ENCODE peak calls at places on chromosome 16, in six cellular contexts. C, V, B, H, F and R are unnamed samples.

GRCh38 chr16:57893559-57894389 is 77.2 kb downstream of the CNGB1 start:
- DNase-seq in C (peak; percentile 91), V (no peak), B (no peak), H (peak; percentile 79), F (peak; percentile 79), R (no peak)

GRCh38 chr16:56451753-56452689 is 667 bp downstream of the OGFOD1 start:
- DNase-seq in C (peak; percentile 31), V (no peak), B (no peak), H (peak; percentile 79), F (peak; percentile 17), R (peak; percentile 78)

GRCh38 chr16:65336169-65336568 is 214.3 kb upstream of the CDH11 start:
- DNase-seq in C (peak; percentile 77), V (no peak), B (no peak), H (no peak), F (peak; percentile 34), R (no peak)

GRCh38 chr16:68786685-68787418 is 49.8 kb downstream of the CDH1 start:
- DNase-seq in C (peak; percentile 44), V (no peak), B (no peak), H (peak; percentile 76), F (no peak), R (no peak)

GRCh38 chr16:56617212-56618085 is 8.1 kb upstream of the MT1E start:
- DNase-seq in C (peak; percentile 57), V (no peak), B (peak; percentile 70), H (peak; percentile 66), F (peak; percentile 38), R (no peak)

GRCh38 chr16:15567823-15568222 is 75.1 kb downstream of the MARF1 start:
- DNase-seq in C (no peak), V (no peak), B (no peak), H (no peak), F (no peak), R (no peak)

GRCh38 chr16:52068447-52069074 is 478.4 kb downstream of the TOX3 start:
- DNase-seq in C (peak; percentile 10), V (peak; percentile 45), B (peak; percentile 53), H (peak; percentile 9), F (no peak), R (peak; percentile 70)

GRCh38 chr16:19706846-19707245 is 11.2 kb downstream of the KNOP1 start:
- DNase-seq in C (no peak), V (no peak), B (no peak), H (no peak), F (no peak), R (no peak)

GRCh38 chr16:51157698-51158097 is 6.6 kb upstream of the SALL1 start:
- DNase-seq in C (no peak), V (no peak), B (peak; percentile 32), H (no peak), F (no peak), R (no peak)

GRCh38 chr16:13999071-13999894 is 71.8 kb upstream of the MRTFB start:
- DNase-seq in C (no peak), V (no peak), B (no peak), H (no peak), F (no peak), R (no peak)

GRCh38 chr16:3993052-3993785 is 112.7 kb upstream of the CREBBP start:
- DNase-seq in C (no peak), V (no peak), B (no peak), H (no peak), F (no peak), R (no peak)

GRCh38 chr16:59510008-59510424 is 775.9 kb upstream of the GOT2 start:
- DNase-seq in C (no peak), V (no peak), B (no peak), H (no peak), F (no peak), R (no peak)

GRCh38 chr16:593406-593805 is 3.5 kb downstream of the RAB40C start:
- DNase-seq in C (no peak), V (no peak), B (no peak), H (no peak), F (peak; percentile 87), R (no peak)

GRCh38 chr16:85365120-85365519 is 248.0 kb upstream of the GSE1 start:
- DNase-seq in C (no peak), V (no peak), B (no peak), H (peak; percentile 46), F (peak; percentile 27), R (no peak)

GRCh38 chr16:2498531-2499253 is 15.1 kb upstream of the ATP6V0C start:
- DNase-seq in C (no peak), V (no peak), B (no peak), H (no peak), F (no peak), R (no peak)

GRCh38 chr16:31305219-31305618 is 45.4 kb downstream of the ITGAM start:
- DNase-seq in C (no peak), V (no peak), B (no peak), H (no peak), F (no peak), R (no peak)

GRCh38 chr16:50838165-50838564 is 96.3 kb downstream of the CYLD start:
- DNase-seq in C (no peak), V (no peak), B (no peak), H (no peak), F (no peak), R (no peak)

GRCh38 chr16:83552193-83552592 is 255.6 kb upstream of the HSBP1 start:
- DNase-seq in C (peak; percentile 77), V (no peak), B (no peak), H (peak; percentile 61), F (no peak), R (no peak)

GRCh38 chr16:87416826-87417471 is 24.8 kb downstream of the MAP1LC3B start:
- DNase-seq in C (peak; percentile 72), V (no peak), B (no peak), H (peak; percentile 60), F (peak; percentile 56), R (no peak)

GRCh38 chr16:82750078-82750477 is 123.3 kb downstream of the CDH13 start:
- DNase-seq in C (peak; percentile 23), V (no peak), B (no peak), H (peak; percentile 47), F (no peak), R (no peak)

GRCh38 chr16:58500329-58501241 is 642 bp downstream of the NDRG4 start:
- DNase-seq in C (no peak), V (no peak), B (peak; percentile 73), H (peak; percentile 39), F (no peak), R (peak; percentile 52)

GRCh38 chr16:52488837-52489289 is 58.1 kb downstream of the TOX3 start:
- DNase-seq in C (no peak), V (no peak), B (no peak), H (no peak), F (no peak), R (no peak)

GRCh38 chr16:19294156-19294649 is 8.7 kb downstream of the CLEC19A start:
- DNase-seq in C (no peak), V (no peak), B (no peak), H (no peak), F (peak; percentile 20), R (no peak)

GRCh38 chr16:86664518-86665318 is 86.4 kb downstream of the FOXL1 start:
- DNase-seq in C (peak; percentile 98), V (no peak), B (no peak), H (peak; percentile 99), F (no peak), R (peak; percentile 68)

DNA sequence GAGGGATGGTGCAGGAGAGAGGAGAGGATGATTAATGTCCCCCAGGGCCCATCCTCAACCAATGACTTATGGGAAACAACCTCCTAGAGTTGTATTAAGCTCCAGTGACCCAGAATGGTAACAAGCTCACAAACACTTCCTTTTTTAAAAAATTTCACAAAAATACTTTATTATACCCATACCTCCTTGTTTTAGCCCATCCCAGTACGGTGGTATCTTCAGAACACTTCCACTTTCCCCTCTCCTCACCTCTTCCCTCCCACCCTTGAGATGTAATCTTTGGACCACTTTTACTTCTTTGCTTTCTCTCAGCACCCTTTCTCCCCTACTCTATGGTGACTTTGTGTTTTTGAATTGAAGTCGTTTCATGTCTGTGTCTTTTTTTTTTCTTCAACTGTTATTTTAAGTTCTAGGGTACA is 124.3 kb downstream of the PRKCB start:
- DNase-seq in C (no peak), V (no peak), B (no peak), H (no peak), F (no peak), R (no peak)
- H3K4me3 ChIP-seq in C (no peak overlapping the region), V (no peak overlapping the region), B (no peak overlapping the region), H (no peak overlapping the region), F (no peak overlapping the region), R (no peak overlapping the region)

GRCh38 chr16:49659356-49659755 is 196.6 kb downstream of the ZNF423 start:
- DNase-seq in C (no peak), V (no peak), B (no peak), H (no peak), F (no peak), R (no peak)

GRCh38 chr16:49658491-49658890 is 197.4 kb downstream of the ZNF423 start:
- DNase-seq in C (no peak), V (no peak), B (no peak), H (no peak), F (no peak), R (no peak)

GRCh38 chr16:49658066-49658465 is 197.8 kb downstream of the ZNF423 start:
- DNase-seq in C (no peak), V (no peak), B (no peak), H (no peak), F (no peak), R (no peak)

GRCh38 chr16:49661465-49662187 is 194.3 kb downstream of the ZNF423 start:
- DNase-seq in C (no peak), V (no peak), B (no peak), H (no peak), F (no peak), R (no peak)

GRCh38 chr16:49660647-49661046 is 195.3 kb downstream of the ZNF423 start:
- DNase-seq in C (no peak), V (no peak), B (no peak), H (no peak), F (no peak), R (no peak)
- H3K9ac ChIP-seq in C (no peak overlapping the region), V (no peak overlapping the region), B (no peak overlapping the region), H (no peak overlapping the region), F (no peak overlapping the region), R (no peak overlapping the region)

DNA sequence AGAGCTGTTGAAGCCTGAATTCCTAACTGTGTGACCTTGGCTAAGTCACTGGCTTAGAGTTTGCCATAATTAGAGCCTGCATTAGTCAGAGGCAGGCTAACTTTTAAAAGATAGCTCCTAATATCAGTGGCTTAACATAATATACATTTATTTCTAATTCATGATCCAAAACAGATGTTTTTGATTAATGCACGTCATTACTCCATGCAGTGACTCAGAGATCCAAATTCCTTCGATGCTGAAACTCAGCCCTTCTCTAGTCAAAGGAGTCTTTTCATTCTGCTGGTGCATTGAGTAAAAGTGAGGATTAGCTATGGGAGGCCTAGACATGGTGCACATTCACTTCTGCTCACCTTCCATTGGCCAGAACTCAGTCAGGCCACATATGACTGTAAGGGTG is 49.8 kb downstream of the IRX3 start:
- DNase-seq in C (peak; percentile 43), V (no peak), B (no peak), H (no peak), F (no peak), R (no peak)
- H3K23ac ChIP-seq in C (no peak overlapping the region), V (no peak overlapping the region), B (no peak overlapping the region), H (no peak overlapping the region), F (no peak overlapping the region), R (no peak overlapping the region)

GRCh38 chr16:47667956-47668355 is 206.8 kb downstream of the PHKB start:
- DNase-seq in C (peak; percentile 19), V (no peak), B (no peak), H (no peak), F (no peak), R (no peak)
- H3K4me3 ChIP-seq in C (no peak overlapping the region), V (no peak overlapping the region), B (no peak overlapping the region), H (no peak overlapping the region), F (no peak overlapping the region), R (no peak overlapping the region)